ENCODE peak calls at places on chromosomes 16 and 17, in seven cellular contexts. G is A673; A is neuronal stem cell; C is esophagus muscularis mucosa; Y is mammary epithelial cell; S is transverse colon; I is CD4-positive, alpha-beta T cell. M is an unnamed sample.

GRCh38 chr17:61368832-61369468 is 30.7 kb upstream of the TBX2 start:
- DNase-seq in G (no peak), A (no peak), C (no peak), Y (no peak), S (no peak), I (no peak), M (no peak)

GRCh38 chr16:24322106-24322505 is 66.0 kb downstream of the CACNG3 start:
- DNase-seq in G (no peak), A (no peak), C (no peak), Y (no peak), S (no peak), I (no peak), M (no peak)

GRCh38 chr16:31493506-31494125 is 10.7 kb downstream of the SLC5A2 start:
- DNase-seq in G (no peak), A (no peak), C (no peak), Y (no peak), S (no peak), I (no peak), M (no peak)

GRCh38 chr17:50631195-50631907 is 3.3 kb upstream of the ABCC3 start:
- DNase-seq in G (peak; percentile 50), A (no peak), C (no peak), Y (no peak), S (no peak), I (no peak), M (no peak)

GRCh38 chr17:75130632-75131277 is 787 bp downstream of the NT5C start:
- DNase-seq in G (peak; percentile 81), A (no peak), C (no peak), Y (peak; percentile 55), S (peak; percentile 62), I (no peak), M (peak; percentile 75)

GRCh38 chr16:11781773-11782172 is 15.3 kb downstream of the ZC3H7A start:
- DNase-seq in G (peak; percentile 62), A (no peak), C (no peak), Y (peak; percentile 91), S (no peak), I (no peak), M (no peak)

GRCh38 chr16:6571044-6571443 is 761.6 kb upstream of the RBFOX1 start:
- DNase-seq in G (peak; percentile 42), A (no peak), C (no peak), Y (no peak), S (no peak), I (no peak), M (no peak)

GRCh38 chr17:13114601-13115024 is 96.8 kb upstream of the ELAC2 start:
- DNase-seq in G (peak; percentile 48), A (peak; percentile 61), C (no peak), Y (peak; percentile 6), S (no peak), I (no peak), M (no peak)

GRCh38 chr17:9115446-9116265 is 94.3 kb downstream of the NTN1 start:
- DNase-seq in G (no peak), A (peak; percentile 44), C (no peak), Y (no peak), S (peak; percentile 48), I (peak; percentile 48), M (peak; percentile 17)

GRCh38 chr16:88718178-88718577 is 11.9 kb downstream of the CTU2 start:
- DNase-seq in G (no peak), A (no peak), C (no peak), Y (no peak), S (no peak), I (no peak), M (no peak)

GRCh38 chr16:49396206-49396720 is 22.7 kb downstream of the C16orf78 start:
- DNase-seq in G (no peak), A (no peak), C (peak; percentile 64), Y (no peak), S (no peak), I (no peak), M (no peak)

GRCh38 chr17:75822119-75822799 is 21.9 kb downstream of the UNC13D start:
- DNase-seq in G (no peak), A (no peak), C (no peak), Y (no peak), S (peak; percentile 53), I (peak; percentile 47), M (no peak)

GRCh38 chr16:17369441-17369951 is 101.3 kb downstream of the XYLT1 start:
- DNase-seq in G (peak; percentile 48), A (no peak), C (no peak), Y (no peak), S (peak; percentile 71), I (peak; percentile 75), M (no peak)

GRCh38 chr16:14529010-14529669 is 100.9 kb downstream of the PARN start:
- DNase-seq in G (peak; percentile 87), A (peak; percentile 70), C (peak; percentile 95), Y (peak; percentile 82), S (peak; percentile 78), I (peak; percentile 49), M (peak; percentile 76)

GRCh38 chr16:1890701-1891035 is 18.7 kb upstream of the MEIOB start:
- DNase-seq in G (no peak), A (no peak), C (no peak), Y (no peak), S (no peak), I (no peak), M (no peak)

GRCh38 chr17:7336240-7337175 is at the start of gene ACAP1:
- DNase-seq in G (no peak), A (no peak), C (no peak), Y (no peak), S (peak; percentile 81), I (peak; percentile 90), M (no peak)

GRCh38 chr17:36755586-36755985 is 154.2 kb downstream of the MRM1 start:
- DNase-seq in G (peak; percentile 6), A (no peak), C (no peak), Y (peak; percentile 18), S (peak; percentile 67), I (no peak), M (no peak)

GRCh38 chr17:45972531-45972930 is 26.5 kb upstream of the STH start:
- DNase-seq in G (no peak), A (no peak), C (no peak), Y (no peak), S (no peak), I (no peak), M (no peak)

DNA sequence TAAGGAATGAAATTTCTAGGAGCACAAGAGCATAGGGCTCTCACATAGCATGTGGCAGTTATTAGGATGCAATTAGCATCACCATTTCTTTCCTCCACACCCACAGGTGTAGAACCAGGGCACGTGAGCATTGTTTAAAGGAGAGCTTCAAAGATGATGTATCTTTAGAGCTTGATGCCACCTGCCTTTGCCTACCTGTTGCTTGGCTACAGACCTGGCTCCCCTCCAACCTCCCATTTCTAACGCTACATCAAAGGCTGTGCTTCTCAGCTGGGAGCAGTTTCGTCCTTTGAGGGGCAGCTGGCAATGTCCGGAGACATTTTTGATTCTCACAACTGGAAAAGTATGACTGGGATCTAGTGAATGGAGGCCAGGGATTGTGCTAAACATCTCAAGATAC is 78.6 kb upstream of the CLEC3A start:
- DNase-seq in G (no peak), A (no peak), C (no peak), Y (no peak), S (no peak), I (no peak), M (no peak)
- H3K9me3 ChIP-seq in G (no peaks in the 10 kb centered on the region), A (peaks cover 4% of the 10 kb centered on the region), C (no peaks in the 10 kb centered on the region), Y (peaks cover 3% of the 10 kb centered on the region), S (no peaks in the 10 kb centered on the region), I (no peaks in the 10 kb centered on the region), M (no peaks in the 10 kb centered on the region)

GRCh38 chr16:3311496-3311895 is 6.2 kb downstream of the ZNF75A start:
- DNase-seq in G (no peak), A (no peak), C (no peak), Y (no peak), S (no peak), I (no peak), M (no peak)

GRCh38 chr16:3321802-3322201 is 16.5 kb downstream of the ZNF75A start:
- DNase-seq in G (no peak), A (no peak), C (no peak), Y (no peak), S (no peak), I (no peak), M (no peak)

DNA sequence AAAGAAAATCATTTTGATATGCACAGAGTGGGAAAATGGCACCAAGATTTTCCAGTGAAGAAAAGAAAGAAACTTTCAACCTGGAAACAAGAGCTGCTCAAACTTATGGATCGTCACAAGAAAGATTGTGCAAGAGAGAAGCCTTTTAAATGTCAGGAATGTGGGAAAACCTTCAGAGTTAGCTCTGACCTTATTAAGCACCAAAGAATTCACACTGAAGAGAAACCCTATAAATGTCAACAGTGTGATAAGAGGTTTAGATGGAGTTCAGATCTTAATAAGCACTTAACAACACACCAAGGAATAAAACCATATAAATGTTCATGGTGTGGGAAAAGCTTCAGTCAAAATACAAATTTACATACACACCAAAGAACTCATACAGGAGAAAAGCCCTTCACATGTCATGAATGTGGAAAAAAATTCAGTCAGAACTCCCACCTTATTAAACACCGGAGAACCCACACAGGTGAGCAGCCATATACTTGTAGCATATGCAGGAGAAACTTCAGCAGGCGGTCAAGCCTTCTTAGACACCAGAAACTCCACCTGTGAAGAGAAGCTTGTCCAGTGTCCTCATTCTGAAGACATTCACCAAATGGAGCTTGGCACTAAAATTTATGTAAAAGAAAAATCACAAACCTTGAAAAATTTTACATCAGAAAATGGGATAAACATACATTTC is 12.2 kb downstream of the ZNF75A start:
- DNase-seq in G (no peak), A (no peak), C (no peak), Y (no peak), S (no peak), I (no peak), M (no peak)
- H3K9me3 ChIP-seq in G (peaks cover 82% of the 10 kb centered on the region), A (peaks cover 61% of the 10 kb centered on the region), C (peaks cover 24% of the 10 kb centered on the region), Y (peaks cover 53% of the 10 kb centered on the region), S (peaks cover 99% of the 10 kb centered on the region), I (peaks cover 96% of the 10 kb centered on the region), M (peaks cover 36% of the 10 kb centered on the region)

GRCh38 chr16:60914334-60914733 is 1121.9 kb downstream of the CDH8 start:
- DNase-seq in G (no peak), A (no peak), C (no peak), Y (no peak), S (no peak), I (no peak), M (no peak)
- H3K9me3 ChIP-seq in G (no peaks in the 10 kb centered on the region), A (peaks cover 2% of the 10 kb centered on the region), C (no peaks in the 10 kb centered on the region), Y (no peaks in the 10 kb centered on the region), S (no peaks in the 10 kb centered on the region), I (no peaks in the 10 kb centered on the region), M (peaks cover 4% of the 10 kb centered on the region)

DNA sequence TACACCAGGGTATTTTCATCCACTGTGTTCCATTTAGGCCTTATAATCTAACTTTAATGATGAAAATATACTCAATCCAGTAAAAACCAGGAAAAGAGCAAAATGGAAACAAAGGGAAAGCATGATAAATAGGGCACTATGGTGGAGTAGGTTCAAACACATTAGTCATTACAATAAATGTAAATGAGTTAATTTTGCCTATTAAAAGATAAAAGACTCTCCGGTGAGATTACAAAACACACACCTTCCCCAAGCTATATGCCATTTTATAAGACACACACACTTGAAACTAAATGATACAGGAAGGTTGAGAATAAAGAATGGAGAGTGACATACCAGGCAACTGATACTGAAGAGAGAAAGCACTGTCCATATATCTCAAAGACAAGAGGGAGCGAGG is 10.0 kb downstream of the PPL start:
- DNase-seq in G (no peak), A (no peak), C (no peak), Y (no peak), S (no peak), I (no peak), M (no peak)
- H3K9me3 ChIP-seq in G (peaks cover 6% of the 10 kb centered on the region), A (peaks cover 3% of the 10 kb centered on the region), C (no peaks in the 10 kb centered on the region), Y (peaks cover 12% of the 10 kb centered on the region), S (peaks cover 8% of the 10 kb centered on the region), I (peaks cover 10% of the 10 kb centered on the region), M (peaks cover 16% of the 10 kb centered on the region)

M was measured in Caco-2.